ENCODE peak calls at places on chromosomes 4 and X, in five cellular contexts. One of them, this sample, is unnamed.
A peak's percentile ranks its signal among the peaks of the same experiment; 100 is the strongest.

GRCh38 chr4:3801931-3802550 is 35.9 kb downstream of the ADRA2C start:
- DNase-seq in GM23338: no peak
- DNase-seq in activated CD4-positive, alpha-beta T cell treated with anti-CD3 and anti-CD28 coated beads for 24 hours: no peak
- DNase-seq in activated naive CD8-positive, alpha-beta T cell treated with anti-CD3 and anti-CD28 coated beads for 36 hours: no peak
- DNase-seq in transverse colon: no peak
- DNase-seq in this sample: no peak

GRCh38 chr4:113355550-113356371 is 306.3 kb downstream of the ANK2 start:
- DNase-seq in GM23338: no peak
- DNase-seq in activated CD4-positive, alpha-beta T cell treated with anti-CD3 and anti-CD28 coated beads for 24 hours: peak; percentile 59
- DNase-seq in transverse colon: peak; percentile 8
- DNase-seq in activated naive CD8-positive, alpha-beta T cell treated with anti-CD3 and anti-CD28 coated beads for 36 hours: peak; percentile 78
- DNase-seq in this sample: peak; percentile 21

GRCh38 chr4:7362862-7363430 is 71.8 kb downstream of the PSAPL1 start:
- DNase-seq in GM23338: no peak
- DNase-seq in activated naive CD8-positive, alpha-beta T cell treated with anti-CD3 and anti-CD28 coated beads for 36 hours: no peak
- DNase-seq in activated CD4-positive, alpha-beta T cell treated with anti-CD3 and anti-CD28 coated beads for 24 hours: no peak
- DNase-seq in transverse colon: no peak
- DNase-seq in this sample: no peak

GRCh38 chr4:4625488-4625887 is 83.6 kb upstream of the STX18 start:
- DNase-seq in GM23338: no peak
- DNase-seq in activated CD4-positive, alpha-beta T cell treated with anti-CD3 and anti-CD28 coated beads for 24 hours: no peak
- DNase-seq in transverse colon: no peak
- DNase-seq in activated naive CD8-positive, alpha-beta T cell treated with anti-CD3 and anti-CD28 coated beads for 36 hours: no peak
- DNase-seq in this sample: no peak

GRCh38 chr4:81807927-81808672 is 336.4 kb upstream of the RASGEF1B start:
- DNase-seq in GM23338: no peak
- DNase-seq in activated naive CD8-positive, alpha-beta T cell treated with anti-CD3 and anti-CD28 coated beads for 36 hours: no peak
- DNase-seq in activated CD4-positive, alpha-beta T cell treated with anti-CD3 and anti-CD28 coated beads for 24 hours: no peak
- DNase-seq in transverse colon: no peak
- DNase-seq in this sample: peak; percentile 30

GRCh38 chr4:6680372-6681034 is 13.2 kb upstream of the S100P start:
- DNase-seq in transverse colon: no peak
- DNase-seq in activated CD4-positive, alpha-beta T cell treated with anti-CD3 and anti-CD28 coated beads for 24 hours: no peak
- DNase-seq in activated naive CD8-positive, alpha-beta T cell treated with anti-CD3 and anti-CD28 coated beads for 36 hours: no peak
- DNase-seq in GM23338: peak; percentile 78
- DNase-seq in this sample: no peak

GRCh38 chr4:2790583-2791517 is 2.0 kb upstream of the SH3BP2 start:
- DNase-seq in activated CD4-positive, alpha-beta T cell treated with anti-CD3 and anti-CD28 coated beads for 24 hours: no peak
- DNase-seq in activated naive CD8-positive, alpha-beta T cell treated with anti-CD3 and anti-CD28 coated beads for 36 hours: no peak
- DNase-seq in transverse colon: no peak
- DNase-seq in GM23338: no peak
- DNase-seq in this sample: no peak

GRCh38 chrX:104253567-104254441 is 929 bp downstream of the ESX1 start:
- DNase-seq in transverse colon: no peak
- DNase-seq in GM23338: peak; percentile 64
- DNase-seq in activated CD4-positive, alpha-beta T cell treated with anti-CD3 and anti-CD28 coated beads for 24 hours: no peak
- DNase-seq in activated naive CD8-positive, alpha-beta T cell treated with anti-CD3 and anti-CD28 coated beads for 36 hours: no peak
- DNase-seq in this sample: no peak

GRCh38 chr4:80071643-80072606 is 1.1 kb downstream of the ANTXR2 start:
- DNase-seq in activated naive CD8-positive, alpha-beta T cell treated with anti-CD3 and anti-CD28 coated beads for 36 hours: peak; percentile 47
- DNase-seq in transverse colon: peak; percentile 55
- DNase-seq in activated CD4-positive, alpha-beta T cell treated with anti-CD3 and anti-CD28 coated beads for 24 hours: peak; percentile 36
- DNase-seq in GM23338: peak; percentile 69
- DNase-seq in this sample: peak; percentile 26

GRCh38 chrX:84258708-84259107 is 70.7 kb upstream of the RPS6KA6 start:
- DNase-seq in activated naive CD8-positive, alpha-beta T cell treated with anti-CD3 and anti-CD28 coated beads for 36 hours: no peak
- DNase-seq in GM23338: no peak
- DNase-seq in activated CD4-positive, alpha-beta T cell treated with anti-CD3 and anti-CD28 coated beads for 24 hours: no peak
- DNase-seq in transverse colon: no peak
- DNase-seq in this sample: no peak

GRCh38 chr4:123750044-123750443 is 353.4 kb downstream of the SPRY1 start:
- DNase-seq in GM23338: peak; percentile 54
- DNase-seq in transverse colon: no peak
- DNase-seq in activated naive CD8-positive, alpha-beta T cell treated with anti-CD3 and anti-CD28 coated beads for 36 hours: no peak
- DNase-seq in activated CD4-positive, alpha-beta T cell treated with anti-CD3 and anti-CD28 coated beads for 24 hours: no peak
- DNase-seq in this sample: no peak

GRCh38 chr4:25163216-25163615 is 3.0 kb upstream of the SEPSECS start:
- DNase-seq in GM23338: no peak
- DNase-seq in transverse colon: no peak
- DNase-seq in activated naive CD8-positive, alpha-beta T cell treated with anti-CD3 and anti-CD28 coated beads for 36 hours: no peak
- DNase-seq in activated CD4-positive, alpha-beta T cell treated with anti-CD3 and anti-CD28 coated beads for 24 hours: no peak
- DNase-seq in this sample: no peak

GRCh38 chrX:106711375-106711774 is 15.1 kb upstream of the RNF128 start:
- DNase-seq in transverse colon: no peak
- DNase-seq in activated naive CD8-positive, alpha-beta T cell treated with anti-CD3 and anti-CD28 coated beads for 36 hours: no peak
- DNase-seq in GM23338: no peak
- DNase-seq in activated CD4-positive, alpha-beta T cell treated with anti-CD3 and anti-CD28 coated beads for 24 hours: no peak
- DNase-seq in this sample: no peak

GRCh38 chr4:87416965-87417364 is 5.4 kb upstream of the NUDT9 start:
- DNase-seq in activated naive CD8-positive, alpha-beta T cell treated with anti-CD3 and anti-CD28 coated beads for 36 hours: no peak
- DNase-seq in activated CD4-positive, alpha-beta T cell treated with anti-CD3 and anti-CD28 coated beads for 24 hours: no peak
- DNase-seq in GM23338: no peak
- DNase-seq in transverse colon: no peak
- DNase-seq in this sample: no peak

GRCh38 chrX:110146521-110146920 is 143.6 kb downstream of the TMEM164 start:
- DNase-seq in activated CD4-positive, alpha-beta T cell treated with anti-CD3 and anti-CD28 coated beads for 24 hours: peak; percentile 36
- DNase-seq in activated naive CD8-positive, alpha-beta T cell treated with anti-CD3 and anti-CD28 coated beads for 36 hours: peak; percentile 5
- DNase-seq in GM23338: peak; percentile 65
- DNase-seq in transverse colon: peak; percentile 35
- DNase-seq in this sample: peak; percentile 32

GRCh38 chr4:109662786-109663185 is 40.5 kb downstream of the CASP6 start:
- DNase-seq in activated naive CD8-positive, alpha-beta T cell treated with anti-CD3 and anti-CD28 coated beads for 36 hours: no peak
- DNase-seq in GM23338: no peak
- DNase-seq in activated CD4-positive, alpha-beta T cell treated with anti-CD3 and anti-CD28 coated beads for 24 hours: no peak
- DNase-seq in transverse colon: no peak
- DNase-seq in this sample: no peak

GRCh38 chrX:22184096-22184495 is 88.6 kb upstream of the CBLL2 start:
- DNase-seq in activated CD4-positive, alpha-beta T cell treated with anti-CD3 and anti-CD28 coated beads for 24 hours: no peak
- DNase-seq in transverse colon: no peak
- DNase-seq in activated naive CD8-positive, alpha-beta T cell treated with anti-CD3 and anti-CD28 coated beads for 36 hours: no peak
- DNase-seq in GM23338: no peak
- DNase-seq in this sample: no peak

GRCh38 chr4:74742191-74742590 is 52.1 kb downstream of the BTC start:
- DNase-seq in activated CD4-positive, alpha-beta T cell treated with anti-CD3 and anti-CD28 coated beads for 24 hours: no peak
- DNase-seq in transverse colon: no peak
- DNase-seq in activated naive CD8-positive, alpha-beta T cell treated with anti-CD3 and anti-CD28 coated beads for 36 hours: no peak
- DNase-seq in GM23338: no peak
- DNase-seq in this sample: no peak

GRCh38 chrX:72676465-72676864 is 37.6 kb downstream of the PHKA1 start:
- DNase-seq in transverse colon: no peak
- DNase-seq in activated CD4-positive, alpha-beta T cell treated with anti-CD3 and anti-CD28 coated beads for 24 hours: no peak
- DNase-seq in activated naive CD8-positive, alpha-beta T cell treated with anti-CD3 and anti-CD28 coated beads for 36 hours: no peak
- DNase-seq in GM23338: no peak
- DNase-seq in this sample: no peak

GRCh38 chr4:60759518-60760245 is 440.4 kb upstream of the ADGRL3 start:
- DNase-seq in activated naive CD8-positive, alpha-beta T cell treated with anti-CD3 and anti-CD28 coated beads for 36 hours: no peak
- DNase-seq in activated CD4-positive, alpha-beta T cell treated with anti-CD3 and anti-CD28 coated beads for 24 hours: no peak
- DNase-seq in GM23338: peak; percentile 13
- DNase-seq in transverse colon: no peak
- DNase-seq in this sample: no peak

GRCh38 chr4:93834371-93835066 is 6.0 kb downstream of the ATOH1 start:
- DNase-seq in activated naive CD8-positive, alpha-beta T cell treated with anti-CD3 and anti-CD28 coated beads for 36 hours: no peak
- DNase-seq in activated CD4-positive, alpha-beta T cell treated with anti-CD3 and anti-CD28 coated beads for 24 hours: no peak
- DNase-seq in transverse colon: no peak
- DNase-seq in GM23338: peak; percentile 77
- DNase-seq in this sample: no peak

GRCh38 chrX:106170318-106170717 is 2.2 kb downstream of the PWWP3B start:
- DNase-seq in activated CD4-positive, alpha-beta T cell treated with anti-CD3 and anti-CD28 coated beads for 24 hours: no peak
- DNase-seq in GM23338: peak; percentile 11
- DNase-seq in activated naive CD8-positive, alpha-beta T cell treated with anti-CD3 and anti-CD28 coated beads for 36 hours: no peak
- DNase-seq in transverse colon: no peak
- DNase-seq in this sample: no peak

GRCh38 chr4:149031399-149031798 is 589.2 kb upstream of the NR3C2 start:
- DNase-seq in activated naive CD8-positive, alpha-beta T cell treated with anti-CD3 and anti-CD28 coated beads for 36 hours: no peak
- DNase-seq in GM23338: peak; percentile 62
- DNase-seq in activated CD4-positive, alpha-beta T cell treated with anti-CD3 and anti-CD28 coated beads for 24 hours: no peak
- DNase-seq in transverse colon: no peak
- DNase-seq in this sample: peak; percentile 49